ENCODE peak calls at places on chromosomes 6 and 20, in five cellular contexts. L, P, R, X and S are unnamed samples.

GRCh38 chr6:4084444-4085328 is 5.7 kb upstream of the FAM217A start:
- DNase-seq in P (no peak), L (no peak), X (no peak), R (no peak), S (no peak)

GRCh38 chr6:57029213-57029612 is 17.3 kb upstream of the KIAA1586 start:
- DNase-seq in P (no peak), L (no peak), X (no peak), R (no peak), S (no peak)

GRCh38 chr6:97765480-97765879 is 482.5 kb upstream of the MMS22L start:
- DNase-seq in L (no peak), R (no peak), X (no peak), P (peak), S (no peak)

GRCh38 chr6:29651413-29652197 is 5.3 kb upstream of the MOG start:
- DNase-seq in L (no peak), P (peak), X (peak), R (no peak), S (no peak)

GRCh38 chr20:4150095-4150492 is 134.7 kb upstream of the RNF24 start:
- DNase-seq in L (no peak), X (no peak), P (peak), R (no peak), S (no peak)

GRCh38 chr20:47927944-47928343 is 142.7 kb upstream of the SULF2 start:
- DNase-seq in P (peak), L (no peak), R (no peak), X (no peak), S (peak)

GRCh38 chr6:91243436-91243835 is 656.6 kb upstream of the MAP3K7 start:
- DNase-seq in X (no peak), L (no peak), P (no peak), R (no peak), S (no peak)

GRCh38 chr6:75130784-75131183 is 75.1 kb downstream of the COL12A1 start:
- DNase-seq in R (no peak), X (no peak), P (peak), L (no peak), S (no peak)

GRCh38 chr20:59007758-59008511 is 881 bp upstream of the CTSZ start:
- DNase-seq in R (no peak), X (no peak), L (no peak), P (no peak), S (no peak)

GRCh38 chr6:117432273-117432672 is 6.5 kb upstream of the ROS1 start:
- DNase-seq in P (no peak), R (no peak), X (no peak), L (no peak), S (no peak)

GRCh38 chr6:22470454-22471368 is 98.7 kb upstream of the HDGFL1 start:
- DNase-seq in L (no peak), X (peak), P (peak), R (no peak), S (no peak)

GRCh38 chr6:130872250-130873095 is 45.3 kb downstream of the SMLR1 start:
- DNase-seq in X (no peak), L (peak), P (peak), R (peak), S (no peak)

GRCh38 chr20:44618318-44618731 is 33.2 kb downstream of the ADA start:
- DNase-seq in R (peak), X (no peak), L (no peak), P (no peak), S (no peak)

GRCh38 chr20:47209982-47210381 is 146.5 kb downstream of the ZMYND8 start:
- DNase-seq in R (no peak), L (no peak), X (no peak), P (no peak), S (no peak)

GRCh38 chr20:14885661-14886060 is 548.2 kb upstream of the FLRT3 start:
- DNase-seq in X (no peak), L (no peak), P (no peak), R (no peak), S (no peak)

GRCh38 chr20:62985089-62985778 is 21.5 kb downstream of the BHLHE23 start:
- DNase-seq in R (no peak), X (peak), P (no peak), L (no peak), S (no peak)

GRCh38 chr20:14724465-14724864 is 387.1 kb upstream of the FLRT3 start:
- DNase-seq in P (no peak), L (no peak), X (no peak), R (no peak), S (no peak)

GRCh38 chr20:39004508-39004907 is 42.4 kb downstream of the DHX35 start:
- DNase-seq in X (peak), P (no peak), R (peak), L (no peak), S (no peak)

GRCh38 chr6:16254535-16254934 is 16.1 kb downstream of the GMPR start:
- DNase-seq in R (no peak), L (no peak), X (no peak), P (no peak), S (no peak)

GRCh38 chr6:11217360-11218076 is 14.9 kb downstream of the NEDD9 start:
- DNase-seq in R (no peak), X (no peak), P (no peak), L (no peak), S (no peak)

GRCh38 chr20:45067558-45067957 is 33.4 kb downstream of the KCNS1 start:
- DNase-seq in P (peak), X (no peak), L (no peak), R (no peak), S (peak)

GRCh38 chr6:157047951-157048350 is 270.8 kb downstream of the ARID1B start:
- DNase-seq in P (peak), R (no peak), L (no peak), X (no peak), S (no peak)

GRCh38 chr20:56860413-56860812 is 231.3 kb downstream of the TFAP2C start:
- DNase-seq in R (no peak), X (no peak), P (peak), L (no peak), S (no peak)

GRCh38 chr20:49573900-49574416 is 6.0 kb upstream of the PTGIS start:
- DNase-seq in X (no peak), R (no peak), L (no peak), P (peak), S (no peak)

GRCh38 chr6:111759836-111760785 is 113.1 kb downstream of the FYN start:
- DNase-seq in X (no peak), L (peak), P (peak), R (peak), S (no peak)

GRCh38 chr6:16903470-16903869 is 142.2 kb upstream of the ATXN1 start:
- DNase-seq in X (no peak), L (no peak), R (no peak), P (peak), S (no peak)

GRCh38 chr20:19746396-19746795 is 11.7 kb upstream of the RIN2 start:
- DNase-seq in X (no peak), R (no peak), L (no peak), P (no peak), S (no peak)

GRCh38 chr20:38222231-38222922 is 38.2 kb downstream of the KIAA1755 start:
- DNase-seq in R (peak), X (peak), L (peak), P (peak), S (no peak)

GRCh38 chr20:45919951-45920794 is 8.2 kb upstream of the PLTP start:
- DNase-seq in R (no peak), P (peak), L (no peak), X (no peak), S (no peak)

GRCh38 chr6:75296811-75297779 is 12.5 kb upstream of the TMEM30A start:
- DNase-seq in P (peak), R (no peak), X (peak), L (no peak), S (no peak)

GRCh38 chr6:149862901-149863595 is 1.1 kb downstream of the LRP11 start:
- DNase-seq in L (peak), R (no peak), X (peak), P (peak), S (no peak)

GRCh38 chr6:169953686-169954085 is 202.3 kb downstream of the ERMARD start:
- DNase-seq in L (no peak), P (no peak), R (no peak), X (peak), S (no peak)

GRCh38 chr20:20480689-20481088 is 112.8 kb downstream of the INSM1 start:
- DNase-seq in P (peak), X (no peak), L (no peak), R (no peak), S (peak)

GRCh38 chr6:12150812-12151432 is 138.8 kb downstream of the HIVEP1 start:
- DNase-seq in L (no peak), P (no peak), R (peak), X (no peak), S (no peak)

GRCh38 chr6:14876778-14877613 is 368.9 kb upstream of the JARID2 start:
- DNase-seq in L (no peak), X (no peak), R (peak), P (peak), S (no peak)

GRCh38 chr6:148779142-148779562 is 32.3 kb downstream of the UST start:
- DNase-seq in P (peak), X (no peak), R (no peak), L (no peak), S (no peak)

GRCh38 chr20:7094438-7094997 is 327.0 kb downstream of the BMP2 start:
- DNase-seq in L (no peak), R (no peak), P (peak), X (peak), S (no peak)

GRCh38 chr20:41696428-41696827 is 78.3 kb upstream of the CHD6 start:
- DNase-seq in R (no peak), X (no peak), L (no peak), P (peak), S (no peak)

GRCh38 chr6:142838821-142839685 is 105.9 kb downstream of the HIVEP2 start:
- DNase-seq in X (no peak), P (peak), R (no peak), L (no peak), S (peak)